ENCODE peak calls at places on chromosomes 13 and 19, in ten cellular contexts. U, V, H, K, T, B, E, M, F and S are unnamed samples.

GRCh38 chr19:1619094-1619439 is 13.8 kb upstream of the UQCR11 start:
- DNase-seq in U (no peak), V (no peak), H (no peak), K (no peak), T (no peak), B (no peak), E (no peak), M (no peak), F (no peak), S (no peak)

GRCh38 chr19:30695171-30695875 is 323.1 kb downstream of the ZNF536 start:
- DNase-seq in U (no peak), V (no peak), H (no peak), K (no peak), T (no peak), B (no peak), E (no peak), M (no peak), F (no peak), S (no peak)

GRCh38 chr13:110322126-110322827 is 15.2 kb downstream of the COL4A2 start:
- DNase-seq in U (no peak), V (no peak), H (no peak), K (no peak), T (no peak), B (no peak), E (no peak), M (no peak), F (no peak), S (no peak)

GRCh38 chr13:73065665-73066350 is 7.0 kb downstream of the KLF5 start:
- DNase-seq in U (peak), V (no peak), H (no peak), K (no peak), T (no peak), B (no peak), E (no peak), M (peak), F (no peak), S (no peak)

GRCh38 chr13:112952759-112953541 is 16.1 kb upstream of the MCF2L start:
- DNase-seq in U (no peak), V (no peak), H (no peak), K (no peak), T (no peak), B (no peak), E (no peak), M (no peak), F (no peak), S (no peak)

GRCh38 chr19:33444993-33445751 is 71.7 kb downstream of the CEBPG start:
- DNase-seq in U (no peak), V (no peak), H (no peak), K (no peak), T (no peak), B (no peak), E (no peak), M (no peak), F (peak), S (no peak)

GRCh38 chr13:99264053-99264452 is 5.9 kb upstream of the GPR18 start:
- DNase-seq in U (no peak), V (no peak), H (no peak), K (no peak), T (no peak), B (no peak), E (no peak), M (no peak), F (no peak), S (no peak)

GRCh38 chr19:31113250-31113685 is 236.0 kb downstream of the TSHZ3 start:
- DNase-seq in U (no peak), V (no peak), H (no peak), K (no peak), T (no peak), B (no peak), E (no peak), M (no peak), F (no peak), S (no peak)

GRCh38 chr19:50204811-50205675 is 1.6 kb downstream of the MYH14 start:
- DNase-seq in U (peak), V (no peak), H (peak), K (no peak), T (peak), B (peak), E (peak), M (peak), F (peak), S (no peak)

GRCh38 chr13:98570929-98571372 is 6.0 kb downstream of the STK24 start:
- DNase-seq in U (no peak), V (peak), H (no peak), K (peak), T (no peak), B (peak), E (peak), M (peak), F (no peak), S (peak)

GRCh38 chr19:12482505-12482886 is 2.1 kb downstream of the ZNF709 start:
- DNase-seq in U (no peak), V (peak), H (no peak), K (no peak), T (no peak), B (no peak), E (no peak), M (no peak), F (no peak), S (no peak)

GRCh38 chr19:12481781-12482504 is 2.7 kb downstream of the ZNF709 start:
- DNase-seq in U (no peak), V (no peak), H (no peak), K (no peak), T (no peak), B (no peak), E (no peak), M (no peak), F (no peak), S (no peak)

GRCh38 chr19:12484011-12484370 is 625 bp downstream of the ZNF709 start:
- DNase-seq in U (no peak), V (no peak), H (no peak), K (no peak), T (no peak), B (no peak), E (no peak), M (no peak), F (no peak), S (no peak)

GRCh38 chr19:12485571-12485970 is 955 bp upstream of the ZNF709 start:
- DNase-seq in U (no peak), V (no peak), H (no peak), K (no peak), T (no peak), B (no peak), E (no peak), M (no peak), F (no peak), S (no peak)

DNA sequence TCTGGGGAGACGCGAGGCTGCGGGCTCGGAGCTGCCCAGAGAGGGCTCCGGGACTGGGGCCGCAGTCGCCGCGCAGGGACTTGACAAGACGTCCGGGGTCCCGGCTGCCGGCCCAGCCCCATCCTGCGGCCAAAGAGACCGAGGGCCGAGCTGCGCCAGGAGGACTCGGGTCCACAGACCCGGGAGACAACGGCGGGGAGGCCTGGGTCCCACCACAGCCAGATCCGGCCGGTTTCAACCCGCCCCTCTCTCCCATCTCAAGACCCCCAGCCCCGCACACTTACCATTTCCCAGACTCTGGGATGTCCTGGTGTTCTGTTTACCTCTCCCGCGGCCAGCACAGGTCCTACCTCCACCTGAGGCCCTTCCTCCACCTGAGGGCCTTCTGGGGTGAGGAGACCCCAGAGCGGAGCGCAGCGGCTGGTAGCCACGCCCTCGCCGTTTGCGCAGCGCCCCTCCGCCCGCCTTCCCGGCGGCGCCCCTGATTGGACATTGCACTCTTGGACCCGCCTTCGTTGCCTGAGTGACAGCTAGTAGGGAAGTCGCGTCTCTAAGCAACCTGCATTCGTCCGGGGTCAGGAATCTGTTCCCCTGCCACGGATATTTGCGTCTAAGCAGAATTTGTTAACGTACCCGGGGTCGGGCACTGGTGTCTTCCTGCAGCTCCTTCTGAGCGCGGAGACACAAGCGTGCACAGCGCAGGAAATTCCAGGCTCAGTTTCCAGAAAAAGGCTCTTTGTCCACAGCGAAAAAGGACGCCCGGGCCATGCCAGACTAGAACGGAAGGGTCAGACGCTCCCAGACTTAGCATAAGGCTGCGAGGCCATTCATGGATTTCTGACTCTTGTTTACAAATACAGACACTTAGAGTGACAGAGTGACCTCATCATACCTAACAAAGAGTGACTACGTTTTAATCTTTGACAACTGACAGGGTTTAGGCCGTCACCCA is at the start of gene ZNF709:
- DNase-seq in U (peak), V (peak), H (peak), K (peak), T (peak), B (no peak), E (peak), M (peak), F (peak), S (peak)
- TF ChIP-seq POLR2A in U (peak), V (peak), H (no peak), K (peak), T (peak), B (no peak), E (peak), M (peak), F (no peak), S (peak)

GRCh38 chr19:16830679-16831078 is 1.5 kb downstream of the SIN3B start:
- DNase-seq in U (no peak), V (no peak), H (no peak), K (no peak), T (no peak), B (no peak), E (no peak), M (no peak), F (no peak), S (no peak)

GRCh38 chr19:16829822-16830289 is 658 bp downstream of the SIN3B start:
- DNase-seq in U (no peak), V (no peak), H (no peak), K (no peak), T (no peak), B (no peak), E (no peak), M (no peak), F (no peak), S (no peak)

GRCh38 chr19:16825312-16826168 is 3.7 kb upstream of the SIN3B start:
- DNase-seq in U (peak), V (no peak), H (peak), K (peak), T (peak), B (no peak), E (peak), M (peak), F (peak), S (no peak)

GRCh38 chr19:16831531-16831930 is 2.3 kb downstream of the SIN3B start:
- DNase-seq in U (no peak), V (no peak), H (no peak), K (no peak), T (no peak), B (no peak), E (no peak), M (no peak), F (no peak), S (no peak)

DNA sequence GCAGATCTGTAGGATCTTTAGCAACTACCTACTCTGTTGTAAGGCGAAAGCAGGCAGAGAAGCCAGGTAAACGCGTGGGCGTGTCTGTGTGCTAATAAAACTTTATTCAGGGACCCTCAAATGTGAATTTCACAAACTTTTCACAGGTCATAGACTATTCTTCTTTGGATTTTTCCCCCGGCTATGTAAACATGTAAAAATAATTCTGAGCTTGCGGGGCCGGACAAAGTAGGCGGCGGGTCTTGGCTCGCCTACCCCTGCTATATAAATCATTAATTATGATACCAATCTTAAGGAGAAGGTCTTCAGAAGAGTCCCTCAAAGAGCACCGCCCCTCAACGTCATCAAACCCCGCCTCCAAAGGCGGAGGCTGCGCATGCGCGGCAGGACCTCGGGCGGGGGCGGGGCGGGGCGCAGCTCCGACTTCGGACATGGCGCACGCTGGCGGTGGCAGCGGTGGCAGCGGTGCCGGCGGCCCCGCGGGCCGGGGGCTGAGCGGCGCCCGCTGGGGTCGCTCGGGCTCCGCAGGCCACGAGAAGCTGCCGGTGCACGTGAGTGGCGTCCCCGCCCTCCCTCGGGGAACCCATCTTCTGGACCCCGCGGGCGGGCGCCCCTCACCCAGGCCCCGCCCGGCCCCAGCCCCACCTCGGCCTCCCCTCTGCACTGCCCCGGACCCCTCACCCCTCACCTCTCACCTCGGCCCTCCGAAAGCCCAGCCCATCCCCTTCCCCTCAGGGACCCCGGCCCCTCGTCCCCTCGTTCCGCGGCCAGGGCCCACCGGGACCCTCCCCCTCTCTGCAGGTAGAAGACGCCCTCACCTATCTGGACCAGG is at the start of gene SIN3B:
- DNase-seq in U (peak), V (peak), H (peak), K (peak), T (peak), B (peak), E (peak), M (peak), F (peak), S (peak)
- TF ChIP-seq POLR2A in U (peak), V (peak), H (no peak), K (peak), T (peak), B (peak), E (no peak), M (no peak), F (no peak), S (peak)

GRCh38 chr19:7637374-7638256 is 705 bp downstream of the STXBP2 start:
- DNase-seq in U (peak), V (no peak), H (no peak), K (no peak), T (no peak), B (no peak), E (peak), M (peak), F (no peak), S (no peak)

GRCh38 chr19:7641288-7642276 is 4.7 kb downstream of the STXBP2 start:
- DNase-seq in U (no peak), V (no peak), H (no peak), K (no peak), T (no peak), B (no peak), E (no peak), M (no peak), F (no peak), S (no peak)

GRCh38 chr19:7640803-7641202 is 3.9 kb downstream of the STXBP2 start:
- DNase-seq in U (no peak), V (no peak), H (no peak), K (no peak), T (no peak), B (no peak), E (no peak), M (no peak), F (no peak), S (no peak)

GRCh38 chr19:7638802-7639465 is 2.0 kb downstream of the STXBP2 start:
- DNase-seq in U (no peak), V (no peak), H (no peak), K (no peak), T (no peak), B (no peak), E (no peak), M (no peak), F (no peak), S (no peak)

GRCh38 chr19:7639863-7640348 is 3.0 kb downstream of the STXBP2 start:
- DNase-seq in U (no peak), V (no peak), H (no peak), K (no peak), T (no peak), B (no peak), E (no peak), M (no peak), F (no peak), S (no peak)
- TF ChIP-seq POLR2A in U (no peak), V (peak), H (no peak), K (no peak), T (no peak), B (no peak), E (no peak), M (no peak), F (no peak), S (no peak)

GRCh38 chr19:35554076-35554475 is 8.7 kb downstream of the TMEM147 start:
- DNase-seq in U (no peak), V (no peak), H (no peak), K (no peak), T (no peak), B (no peak), E (no peak), M (no peak), F (no peak), S (no peak)

GRCh38 chr19:35553385-35554000 is 8.1 kb downstream of the TMEM147 start:
- DNase-seq in U (no peak), V (no peak), H (no peak), K (no peak), T (no peak), B (no peak), E (no peak), M (no peak), F (no peak), S (no peak)

GRCh38 chr19:35555301-35556005 is 8.0 kb downstream of the ATP4A start:
- DNase-seq in U (no peak), V (no peak), H (no peak), K (no peak), T (no peak), B (peak), E (no peak), M (no peak), F (no peak), S (peak)

GRCh38 chr19:35551091-35551810 is 5.8 kb downstream of the TMEM147 start:
- DNase-seq in U (no peak), V (no peak), H (no peak), K (no peak), T (no peak), B (no peak), E (no peak), M (no peak), F (no peak), S (no peak)

DNA sequence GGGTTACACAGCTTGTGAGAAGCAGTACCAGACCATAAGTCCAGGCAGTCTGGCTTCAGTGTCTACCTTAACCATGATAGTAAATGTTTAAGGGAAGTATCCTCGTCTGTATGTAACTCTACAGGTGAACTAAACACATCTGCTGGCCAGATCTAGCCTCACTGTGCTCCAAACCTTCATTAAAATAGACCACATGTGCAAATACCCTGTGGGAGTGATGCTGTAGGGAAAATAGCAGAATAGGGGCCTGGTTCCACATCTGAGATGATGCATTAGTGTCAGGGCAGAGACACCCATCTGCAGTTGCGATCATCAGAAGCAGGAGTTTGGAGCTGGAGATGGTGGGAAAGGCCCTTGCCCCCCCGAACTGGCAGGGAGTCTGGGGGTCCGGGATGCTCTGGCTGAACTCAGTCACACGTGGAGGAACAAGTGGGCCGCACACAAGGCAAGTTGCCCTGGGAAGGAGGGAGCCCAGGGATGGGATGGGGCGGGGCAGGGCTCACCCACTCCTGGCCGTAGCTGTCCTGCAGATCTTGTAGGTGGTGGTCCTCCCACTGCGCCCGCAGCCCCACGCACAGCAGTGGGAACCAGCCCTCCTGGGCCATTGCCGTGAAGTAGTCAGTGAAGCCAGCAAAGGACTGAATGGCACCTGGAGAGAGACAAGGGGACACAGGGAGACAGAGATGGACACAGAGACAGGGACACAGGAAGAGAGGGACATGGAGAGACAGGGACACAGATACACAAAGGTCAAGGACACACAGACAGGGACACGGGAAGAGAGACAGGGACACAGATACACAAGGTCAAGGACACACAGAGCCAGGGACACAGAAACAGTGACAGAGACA is 7.3 kb downstream of the TMEM147 start:
- DNase-seq in U (no peak), V (no peak), H (no peak), K (no peak), T (no peak), B (no peak), E (no peak), M (no peak), F (no peak), S (no peak)
- TF ChIP-seq POLR2A in U (no peak), V (no peak), H (no peak), K (no peak), T (no peak), B (no peak), E (no peak), M (no peak), F (no peak), S (no peak)

GRCh38 chr19:48806818-48807589 is 3.8 kb downstream of the BCAT2 start:
- DNase-seq in U (no peak), V (no peak), H (no peak), K (no peak), T (no peak), B (no peak), E (peak), M (peak), F (no peak), S (no peak)
- TF ChIP-seq POLR2A in U (no peak), V (no peak), H (no peak), K (no peak), T (no peak), B (no peak), E (no peak), M (peak), F (no peak), S (no peak)

DNA sequence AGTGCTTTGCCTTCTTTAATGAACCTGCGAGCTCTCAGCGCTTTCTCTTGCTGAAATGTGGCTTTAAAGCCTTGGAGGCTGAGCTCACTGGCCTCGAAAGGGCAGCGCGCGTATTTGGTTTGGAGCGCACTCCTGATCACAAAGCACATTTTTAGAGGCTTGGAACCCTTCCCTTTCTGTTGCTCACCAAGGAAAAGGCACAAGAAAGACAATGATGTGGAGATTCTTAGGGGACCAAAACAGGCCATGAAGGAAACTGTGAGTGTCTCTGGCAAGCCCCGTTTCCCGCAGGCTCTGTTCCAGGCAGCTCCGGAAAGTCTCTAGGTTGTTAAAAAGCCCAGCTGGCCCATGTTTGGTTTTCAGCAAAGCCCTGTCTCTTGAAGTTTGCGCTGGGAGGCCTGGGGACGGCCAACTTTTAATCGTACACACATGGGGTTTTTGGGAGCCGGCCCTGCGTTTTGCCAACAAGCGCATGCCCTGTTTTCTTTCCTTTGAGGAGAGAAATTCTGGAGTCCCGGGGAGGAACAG is 9.4 kb upstream of the SPC24 start:
- DNase-seq in U (peak), V (no peak), H (peak), K (peak), T (peak), B (no peak), E (peak), M (peak), F (no peak), S (no peak)
- TF ChIP-seq POLR2A in U (no peak), V (no peak), H (no peak), K (peak), T (no peak), B (no peak), E (no peak), M (no peak), F (no peak), S (no peak)